ENCODE peak calls at places on chromosomes 6 and 20, in seven cellular contexts. F, K, U, T, W, O and D are unnamed samples.

GRCh38 chr6:106688177-106688951 is 59.0 kb downstream of the QRSL1 start:
- DNase-seq in F (no peak), T (no peak), O (no peak), W (no peak), K (no peak), U (no peak), D (no peak)

GRCh38 chr6:166085498-166085897 is 82.2 kb downstream of the TBXT start:
- DNase-seq in F (no peak), T (no peak), U (no peak), O (no peak), K (no peak), W (no peak), D (no peak)

GRCh38 chr6:150764638-150765456 is 100.7 kb upstream of the MTHFD1L start:
- DNase-seq in K (no peak), O (no peak), T (no peak), F (no peak), W (no peak), U (no peak), D (no peak)

GRCh38 chr20:63176035-63176434 is 39.9 kb downstream of the YTHDF1 start:
- DNase-seq in W (no peak), T (no peak), O (no peak), U (no peak), F (no peak), K (no peak), D (no peak)

GRCh38 chr6:134368670-134369069 is 50.8 kb upstream of the SGK1 start:
- DNase-seq in U (no peak), W (no peak), T (no peak), F (no peak), O (no peak), K (no peak), D (peak; percentile 40)

GRCh38 chr6:21845018-21845417 is 251.5 kb downstream of the SOX4 start:
- DNase-seq in O (no peak), W (no peak), K (no peak), T (no peak), F (no peak), U (peak; percentile 44), D (no peak)

GRCh38 chr6:27575594-27576361 is 102.9 kb upstream of the ZNF184 start:
- DNase-seq in O (no peak), K (no peak), U (no peak), T (peak; percentile 13), F (no peak), W (no peak), D (peak; percentile 4)

GRCh38 chr6:15152720-15153119 is 93.1 kb upstream of the JARID2 start:
- DNase-seq in T (no peak), O (no peak), W (no peak), F (no peak), K (no peak), U (no peak), D (peak; percentile 51)

GRCh38 chr20:12173333-12173732 is 255.6 kb downstream of the BTBD3 start:
- DNase-seq in T (no peak), K (no peak), U (no peak), O (no peak), W (no peak), F (no peak), D (no peak)

GRCh38 chr20:3744806-3745685 is 12.6 kb downstream of the HSPA12B start:
- DNase-seq in W (peak; percentile 79), F (peak; percentile 4), T (no peak), U (peak; percentile 54), O (no peak), K (no peak), D (no peak)